ENCODE peak calls at places on chromosome 2, in four cellular contexts. X is uterus; R is CD4-positive, CD25-positive, alpha-beta regulatory T cell; S is bronchial epithelial cell. I is an unnamed sample. For H3K27me3, the result is how much of the 10 kb centered on the place peaks cover.

GRCh38 chr2:207330912-207331311 is 165.2 kb upstream of the KLF7 start:
- DNase-seq in X (peak), R (peak), S (peak), I (no peak)

GRCh38 chr2:96962567-96963203 is 23.7 kb downstream of the FAM178B start:
- DNase-seq in R (peak), S (no peak), X (no peak), I (peak)

GRCh38 chr2:73217160-73217559 is 3.1 kb downstream of the SMYD5 start:
- DNase-seq in S (no peak), R (no peak), X (no peak), I (no peak)

GRCh38 chr2:207202645-207203044 is 36.9 kb upstream of the KLF7 start:
- DNase-seq in S (peak), R (no peak), X (no peak), I (no peak)

GRCh38 chr2:55223958-55224760 is 7.9 kb downstream of the CLHC1 start:
- DNase-seq in X (no peak), S (no peak), R (no peak), I (no peak)

GRCh38 chr2:38765551-38765950 is 12.5 kb upstream of the GEMIN6 start:
- DNase-seq in S (peak), X (no peak), R (no peak), I (no peak)

GRCh38 chr2:9508934-9509333 is 34.6 kb downstream of the IAH1 start:
- DNase-seq in S (no peak), R (no peak), X (no peak), I (no peak)

GRCh38 chr2:20052872-20053281 is 1.4 kb upstream of the LAPTM4A start:
- DNase-seq in X (peak), R (no peak), S (peak), I (no peak)

GRCh38 chr2:96525211-96525507 is 11.4 kb upstream of the ARID5A start:
- DNase-seq in X (no peak), S (no peak), R (no peak), I (no peak)

GRCh38 chr2:54392925-54393324 is 63.2 kb upstream of the SPTBN1 start:
- DNase-seq in X (no peak), R (no peak), S (no peak), I (no peak)

GRCh38 chr2:103165836-103166235 is 404.0 kb downstream of the TMEM182 start:
- DNase-seq in X (no peak), R (no peak), S (no peak), I (no peak)

GRCh38 chr2:217157581-217157980 is 297.7 kb upstream of the TNP1 start:
- DNase-seq in S (no peak), R (no peak), X (no peak), I (no peak)

GRCh38 chr2:168357799-168358504 is 98.1 kb upstream of the CERS6 start:
- DNase-seq in X (no peak), R (no peak), S (no peak), I (no peak)

GRCh38 chr2:189551808-189552207 is 28.8 kb downstream of the SLC40A1 start:
- DNase-seq in X (no peak), R (no peak), S (peak), I (no peak)

GRCh38 chr2:32355976-32356734 is 668 bp upstream of the BIRC6 start:
- DNase-seq in R (no peak), X (no peak), S (peak), I (no peak)

GRCh38 chr2:73232471-73233153 is 427 bp downstream of the PRADC1 start:
- DNase-seq in S (peak), X (no peak), R (peak), I (no peak)

GRCh38 chr2:164014068-164014577 is 278.3 kb upstream of the FIGN start:
- DNase-seq in R (no peak), X (no peak), S (no peak), I (no peak)

GRCh38 chr2:177882501-177882900 is 190.1 kb downstream of the PDE11A start:
- DNase-seq in X (peak), R (no peak), S (no peak), I (no peak)

GRCh38 chr2:70886541-70886987 is 49.1 kb upstream of the ATP6V1B1 start:
- DNase-seq in X (no peak), R (no peak), S (no peak), I (no peak)

GRCh38 chr2:68774569-68775271 is 40.1 kb downstream of the ARHGAP25 start:
- DNase-seq in X (peak), S (no peak), R (peak), I (peak)

GRCh38 chr2:173830169-173830568 is 135.0 kb downstream of the SP3 start:
- DNase-seq in S (no peak), R (no peak), X (peak), I (no peak)

GRCh38 chr2:109475531-109476210 is 138.1 kb downstream of the SEPTIN10 start:
- DNase-seq in R (no peak), S (peak), X (no peak), I (no peak)

GRCh38 chr2:121776361-121776760 is 20.9 kb downstream of the TSN start:
- DNase-seq in S (peak), R (no peak), X (no peak), I (no peak)

GRCh38 chr2:181540421-181540820 is 83.2 kb downstream of the ITGA4 start:
- DNase-seq in S (no peak), X (no peak), R (no peak), I (no peak)

GRCh38 chr2:197852127-197852526 is 47.7 kb downstream of the PLCL1 start:
- DNase-seq in R (no peak), X (no peak), S (no peak), I (no peak)

GRCh38 chr2:231877533-231878456 is 48.4 kb downstream of the NPPC start:
- DNase-seq in R (no peak), S (peak), X (no peak), I (no peak)

GRCh38 chr2:11644293-11644692 is 25.7 kb downstream of the NTSR2 start:
- DNase-seq in S (no peak), R (no peak), X (no peak), I (no peak)

GRCh38 chr2:233867993-233868532 is at the start of gene MSL3B:
- DNase-seq in S (peak), X (peak), R (peak), I (no peak)

GRCh38 chr2:241130316-241130715 is 19.0 kb downstream of the PASK start:
- DNase-seq in S (no peak), R (no peak), X (no peak), I (no peak)

GRCh38 chr2:16005819-16006536 is 65.6 kb downstream of the MYCN start:
- DNase-seq in X (no peak), S (peak), R (no peak), I (no peak)

GRCh38 chr2:35251156-35251555 is 1104.4 kb upstream of the CRIM1 start:
- DNase-seq in R (no peak), S (no peak), X (no peak), I (no peak)

GRCh38 chr2:233974530-233975071 is 57.4 kb downstream of the TRPM8 start:
- DNase-seq in R (no peak), X (no peak), S (peak), I (no peak)

GRCh38 chr2:84243788-84244627 is 215.1 kb downstream of the SUCLG1 start:
- DNase-seq in R (no peak), S (no peak), X (no peak), I (no peak)

GRCh38 chr2:165957030-165957675 is 3.6 kb upstream of the TTC21B start:
- DNase-seq in X (no peak), S (no peak), R (no peak), I (no peak)

GRCh38 chr2:60707750-60708371 is 48.2 kb upstream of the PAPOLG start:
- DNase-seq in X (no peak), R (peak), S (peak), I (no peak)

GRCh38 chr2:232551289-232551688 is 800 bp downstream of the EIF4E2 start:
- DNase-seq in S (no peak), R (no peak), X (no peak), I (no peak)

GRCh38 chr2:215917953-215918620 is 95.3 kb downstream of the MREG start:
- DNase-seq in X (no peak), R (no peak), S (peak), I (no peak)
- H3K4me3 ChIP-seq in X (no peak), R (no peak), S (no peak), I (no peak)

GRCh38 chr2:219032051-219032745 is 9.1 kb downstream of the CFAP65 start:
- DNase-seq in X (no peak), S (no peak), R (no peak), I (no peak)

GRCh38 chr2:219034823-219035222 is 6.5 kb downstream of the CFAP65 start:
- DNase-seq in R (no peak), X (no peak), S (no peak), I (no peak)

GRCh38 chr2:219037783-219038549 is 3.4 kb downstream of the CFAP65 start:
- DNase-seq in S (no peak), X (no peak), R (no peak), I (no peak)

GRCh38 chr2:219038600-219038999 is 2.7 kb downstream of the CFAP65 start:
- DNase-seq in S (no peak), X (no peak), R (no peak), I (no peak)

DNA sequence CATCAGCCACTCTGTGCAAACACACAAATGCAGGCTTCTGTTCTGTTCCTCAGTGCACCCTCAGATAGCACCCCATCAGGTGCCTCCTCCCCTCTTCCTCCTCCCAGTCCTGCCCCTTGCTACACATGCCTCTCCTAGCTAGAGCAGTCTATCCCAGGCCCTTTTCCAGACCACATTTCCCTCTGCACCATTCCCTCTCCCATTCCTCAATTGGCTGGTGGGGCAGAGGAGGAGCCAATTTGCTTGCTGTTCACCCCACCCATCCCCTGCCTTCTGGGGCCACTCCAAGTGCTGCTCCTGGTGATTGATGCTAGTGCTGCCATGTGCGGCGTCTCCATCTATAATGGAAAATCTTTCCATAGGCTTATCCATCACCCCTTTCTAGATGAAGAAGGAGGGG is 5.4 kb downstream of the CFAP65 start:
- DNase-seq in S (no peak), R (no peak), X (no peak), I (no peak)
- H3K27me3 ChIP-seq in S (under half), R (under half), X (under half), I (under half)

DNA sequence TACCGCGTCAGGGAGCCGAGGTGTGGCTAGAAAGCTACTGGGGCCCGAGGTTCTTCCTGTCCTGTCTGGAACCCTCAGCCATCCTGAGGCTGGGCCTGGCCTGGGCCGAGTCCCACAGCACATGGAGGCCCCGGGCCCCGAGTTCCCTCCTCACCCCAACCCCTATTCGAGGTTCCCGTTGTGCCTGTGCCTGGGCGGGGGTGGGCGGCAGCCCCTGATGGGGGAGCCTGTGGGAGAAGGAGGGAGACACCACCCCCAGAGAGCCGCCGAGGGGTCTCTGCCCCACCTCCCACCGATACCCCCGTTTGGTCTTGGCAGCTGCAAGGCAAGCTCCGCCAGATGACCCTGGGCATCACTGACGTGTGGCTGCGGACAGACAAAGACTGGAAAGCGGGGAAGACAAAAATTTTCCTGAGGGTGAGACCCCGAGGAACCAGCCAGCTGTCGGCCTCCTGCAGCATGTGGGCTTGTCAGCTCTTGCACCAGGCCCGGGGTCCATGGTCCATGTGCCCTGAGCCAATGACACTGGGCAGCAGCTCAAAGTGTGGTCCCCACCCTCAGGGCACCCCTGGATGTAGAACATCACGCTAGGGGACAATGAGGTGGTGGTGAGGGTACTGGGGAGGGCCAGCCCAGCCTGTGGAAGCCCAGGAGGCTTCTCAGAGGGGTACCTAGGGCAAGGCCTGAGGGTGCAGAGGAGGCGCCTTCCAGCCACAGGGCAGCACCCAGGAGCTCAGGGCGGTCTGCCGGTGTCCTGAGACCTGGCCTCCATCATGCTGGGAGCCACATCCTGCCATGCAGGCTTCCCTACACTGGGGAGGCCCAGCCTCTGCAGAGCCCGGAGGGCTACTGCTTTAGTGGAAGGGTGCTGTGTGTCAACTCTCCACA is 52.5 kb upstream of the GPR17 start:
- DNase-seq in S (no peak), R (no peak), X (no peak), I (no peak)
- H3K4me3 ChIP-seq in S (no peak), R (no peak), X (no peak), I (no peak)

GRCh38 chr2:172100080-172101007 is 2.4 kb downstream of the DLX2 start:
- DNase-seq in R (no peak), S (no peak), X (no peak), I (no peak)

GRCh38 chr2:172098287-172098649 is 4.4 kb downstream of the DLX2 start:
- DNase-seq in R (no peak), X (no peak), S (no peak), I (no peak)

GRCh38 chr2:172098650-172099471 is 3.8 kb downstream of the DLX2 start:
- DNase-seq in X (no peak), R (no peak), S (peak), I (peak)

GRCh38 chr2:172101008-172101706 is 1.5 kb downstream of the DLX2 start:
- DNase-seq in S (no peak), R (no peak), X (no peak), I (no peak)

GRCh38 chr2:172099472-172100079 is 3.1 kb downstream of the DLX2 start:
- DNase-seq in R (no peak), S (no peak), X (no peak), I (no peak)
- H3K27me3 ChIP-seq in R (under half), S (under half), X (half or more), I (half or more)

GRCh38 chr2:143717532-143718168 is 588.4 kb downstream of the ARHGAP15 start:
- DNase-seq in S (no peak), X (no peak), R (no peak), I (no peak)

GRCh38 chr2:143720093-143720664 is 591.0 kb downstream of the ARHGAP15 start:
- DNase-seq in X (no peak), S (no peak), R (no peak), I (no peak)

GRCh38 chr2:143716527-143716926 is 587.3 kb downstream of the ARHGAP15 start:
- DNase-seq in X (no peak), S (no peak), R (no peak), I (no peak)

GRCh38 chr2:143717053-143717452 is 587.8 kb downstream of the ARHGAP15 start:
- DNase-seq in X (no peak), R (no peak), S (no peak), I (no peak)
- H3K4me3 ChIP-seq in X (no peak), R (no peak), S (no peak), I (no peak)

DNA sequence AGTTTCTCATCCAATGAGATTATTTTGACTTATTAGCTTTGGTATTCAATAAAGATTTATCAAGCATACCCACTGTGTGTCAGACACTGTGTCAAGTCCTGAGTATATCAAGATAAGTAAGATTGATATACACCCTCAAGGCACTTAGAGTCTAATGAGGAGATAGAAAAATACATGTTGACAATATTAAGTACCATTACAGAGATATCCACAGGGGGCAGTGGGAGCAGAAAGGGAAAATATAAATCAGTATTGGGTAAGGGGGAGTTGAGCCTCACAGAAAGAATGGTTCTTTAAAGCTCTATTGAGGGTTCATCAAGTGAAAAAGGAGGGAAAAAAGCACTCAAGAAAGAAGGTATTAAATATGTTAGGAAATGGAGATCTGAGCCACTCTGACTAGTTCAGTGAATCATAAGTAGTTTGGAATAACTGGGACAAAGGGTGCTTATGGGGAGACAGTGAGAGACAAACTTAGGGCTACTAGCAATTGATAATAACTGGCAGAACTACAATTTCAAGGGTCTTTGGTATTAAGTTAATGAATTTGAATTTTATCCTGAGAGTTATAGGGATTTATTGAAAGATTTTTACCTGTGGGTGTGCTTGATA is 45.5 kb upstream of the SLC8A1 start:
- DNase-seq in X (no peak), R (no peak), S (peak), I (no peak)
- H3K27me3 ChIP-seq in X (under half), R (under half), S (under half), I (under half)

GRCh38 chr2:195612515-195613495 is 44.2 kb upstream of the SLC39A10 start:
- DNase-seq in X (no peak), R (no peak), S (peak), I (no peak)
- H3K4me3 ChIP-seq in X (no peak), R (no peak), S (no peak), I (no peak)

I was measured in effector memory CD4-positive, alpha-beta T cell.